ENCODE peak calls at places on chromosomes 7 and 10, in seven cellular contexts. One of them, this sample, is unnamed. For H3K4me1, the result is how much of the 10 kb centered on the place peaks cover.

GRCh38 chr7:152076324-152076821 is 50.9 kb downstream of the GALNT11 start:
- DNase-seq in HepG2: peak
- DNase-seq in vagina: no peak
- DNase-seq in HCT116: peak
- DNase-seq in testis: peak
- DNase-seq in A549: peak
- DNase-seq in tibial nerve: no peak
- DNase-seq in this sample: no peak

GRCh38 chr10:87551324-87551723 is 46.6 kb downstream of the MINPP1 start:
- DNase-seq in HepG2: no peak
- DNase-seq in testis: no peak
- DNase-seq in vagina: no peak
- DNase-seq in A549: no peak
- DNase-seq in HCT116: no peak
- DNase-seq in tibial nerve: no peak
- DNase-seq in this sample: no peak

GRCh38 chr10:84424731-84425165 is 96.4 kb downstream of the CCSER2 start:
- DNase-seq in testis: peak
- DNase-seq in A549: no peak
- DNase-seq in HCT116: peak
- DNase-seq in HepG2: peak
- DNase-seq in vagina: no peak
- DNase-seq in tibial nerve: peak
- DNase-seq in this sample: peak

GRCh38 chr10:5888843-5889623 is 660 bp downstream of the ANKRD16 start:
- DNase-seq in tibial nerve: no peak
- DNase-seq in HCT116: no peak
- DNase-seq in HepG2: peak
- DNase-seq in vagina: no peak
- DNase-seq in testis: peak
- DNase-seq in A549: no peak
- DNase-seq in this sample: peak

GRCh38 chr10:77247076-77247561 is 390.5 kb downstream of the KCNMA1 start:
- DNase-seq in A549: no peak
- DNase-seq in testis: no peak
- DNase-seq in HepG2: peak
- DNase-seq in HCT116: no peak
- DNase-seq in vagina: no peak
- DNase-seq in tibial nerve: no peak
- DNase-seq in this sample: no peak

GRCh38 chr10:85926986-85927385 is 439.6 kb downstream of the GRID1 start:
- DNase-seq in testis: no peak
- DNase-seq in vagina: peak
- DNase-seq in tibial nerve: no peak
- DNase-seq in A549: no peak
- DNase-seq in HepG2: no peak
- DNase-seq in HCT116: no peak
- DNase-seq in this sample: no peak

GRCh38 chr10:94279835-94280709 is 82.7 kb downstream of the NOC3L start:
- DNase-seq in HCT116: peak
- DNase-seq in HepG2: peak
- DNase-seq in vagina: no peak
- DNase-seq in testis: peak
- DNase-seq in tibial nerve: no peak
- DNase-seq in A549: peak
- DNase-seq in this sample: no peak

GRCh38 chr10:28988980-28989379 is 299.9 kb upstream of the LYZL1 start:
- DNase-seq in HCT116: no peak
- DNase-seq in HepG2: no peak
- DNase-seq in A549: no peak
- DNase-seq in vagina: no peak
- DNase-seq in testis: no peak
- DNase-seq in tibial nerve: no peak
- DNase-seq in this sample: no peak

GRCh38 chr7:2751086-2751485 is 63.1 kb downstream of the AMZ1 start:
- DNase-seq in HCT116: no peak
- DNase-seq in A549: no peak
- DNase-seq in vagina: no peak
- DNase-seq in tibial nerve: no peak
- DNase-seq in testis: no peak
- DNase-seq in HepG2: no peak
- DNase-seq in this sample: no peak

DNA sequence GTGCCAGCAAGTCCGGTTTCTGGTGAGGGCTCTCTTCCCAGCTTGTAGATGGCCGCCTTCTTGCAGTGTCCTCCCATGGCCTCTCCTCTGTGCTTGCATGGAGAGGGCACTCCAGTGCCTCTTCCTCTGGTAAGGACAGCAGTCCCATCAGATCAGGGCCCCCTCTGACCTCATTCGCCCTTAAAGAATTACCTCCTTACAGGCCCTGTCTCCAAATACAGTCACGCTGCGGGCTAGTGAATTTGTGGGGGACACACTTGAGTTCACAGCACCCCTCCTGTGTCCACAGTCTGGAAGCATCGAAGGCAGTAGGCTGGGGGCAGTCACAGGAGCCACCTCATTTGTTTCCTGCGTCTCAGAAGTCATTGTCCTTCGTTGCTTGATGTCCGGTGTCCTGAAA is 54.6 kb downstream of the LHPP start:
- DNase-seq in HCT116: no peak
- DNase-seq in HepG2: no peak
- DNase-seq in A549: no peak
- DNase-seq in testis: no peak
- DNase-seq in tibial nerve: no peak
- DNase-seq in vagina: no peak
- DNase-seq in this sample: no peak
- TF ChIP-seq POLR2A in HCT116: no peak
- TF ChIP-seq POLR2A in HepG2: no peak
- TF ChIP-seq POLR2A in A549: no peak
- TF ChIP-seq POLR2A in testis: no peak
- TF ChIP-seq POLR2A in tibial nerve: no peak
- TF ChIP-seq POLR2A in vagina: no peak
- TF ChIP-seq POLR2A in this sample: no peak

GRCh38 chr7:141737118-141737835 is 881 bp upstream of the SSBP1 start:
- DNase-seq in testis: peak
- DNase-seq in HepG2: peak
- DNase-seq in HCT116: no peak
- DNase-seq in vagina: no peak
- DNase-seq in tibial nerve: no peak
- DNase-seq in A549: no peak
- DNase-seq in this sample: no peak

GRCh38 chr7:141739250-141739649 is 1.1 kb downstream of the SSBP1 start:
- DNase-seq in vagina: no peak
- DNase-seq in HCT116: no peak
- DNase-seq in HepG2: no peak
- DNase-seq in testis: no peak
- DNase-seq in A549: no peak
- DNase-seq in tibial nerve: no peak
- DNase-seq in this sample: no peak

GRCh38 chr7:141742229-141742628 is 4.1 kb downstream of the SSBP1 start:
- DNase-seq in vagina: no peak
- DNase-seq in testis: no peak
- DNase-seq in HCT116: no peak
- DNase-seq in A549: no peak
- DNase-seq in tibial nerve: no peak
- DNase-seq in HepG2: no peak
- DNase-seq in this sample: no peak

GRCh38 chr7:141737836-141738591 is at the start of gene SSBP1:
- DNase-seq in vagina: peak
- DNase-seq in tibial nerve: peak
- DNase-seq in HepG2: peak
- DNase-seq in HCT116: peak
- DNase-seq in testis: peak
- DNase-seq in A549: peak
- DNase-seq in this sample: peak

DNA sequence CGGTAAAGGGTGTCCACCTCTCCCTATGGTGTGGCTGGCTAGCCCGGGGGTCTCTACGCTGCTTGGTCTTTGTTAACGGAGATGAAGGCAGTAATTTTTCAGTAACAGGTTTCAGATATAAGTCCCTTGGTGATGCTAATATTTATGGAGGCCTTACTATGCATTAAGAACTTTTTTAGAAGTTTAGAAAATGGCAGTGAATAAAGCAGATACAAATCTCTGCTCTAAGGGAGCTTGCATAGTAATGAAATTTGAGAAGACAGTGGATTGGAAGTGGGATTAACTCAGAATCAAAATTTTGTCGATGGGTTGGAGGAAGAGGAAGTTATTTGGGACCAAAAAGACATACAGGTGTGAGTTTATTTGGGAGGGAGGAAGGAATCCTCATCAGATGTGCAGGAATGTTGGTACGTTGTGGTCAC is 445 bp downstream of the SSBP1 start:
- DNase-seq in HepG2: no peak
- DNase-seq in A549: no peak
- DNase-seq in testis: no peak
- DNase-seq in vagina: no peak
- DNase-seq in tibial nerve: no peak
- DNase-seq in HCT116: no peak
- DNase-seq in this sample: no peak
- TF ChIP-seq CTCF in HepG2: no peak
- TF ChIP-seq CTCF in A549: no peak
- TF ChIP-seq CTCF in testis: no peak
- TF ChIP-seq CTCF in vagina: no peak
- TF ChIP-seq CTCF in tibial nerve: no peak
- TF ChIP-seq CTCF in HCT116: peak
- TF ChIP-seq CTCF in this sample: no peak

DNA sequence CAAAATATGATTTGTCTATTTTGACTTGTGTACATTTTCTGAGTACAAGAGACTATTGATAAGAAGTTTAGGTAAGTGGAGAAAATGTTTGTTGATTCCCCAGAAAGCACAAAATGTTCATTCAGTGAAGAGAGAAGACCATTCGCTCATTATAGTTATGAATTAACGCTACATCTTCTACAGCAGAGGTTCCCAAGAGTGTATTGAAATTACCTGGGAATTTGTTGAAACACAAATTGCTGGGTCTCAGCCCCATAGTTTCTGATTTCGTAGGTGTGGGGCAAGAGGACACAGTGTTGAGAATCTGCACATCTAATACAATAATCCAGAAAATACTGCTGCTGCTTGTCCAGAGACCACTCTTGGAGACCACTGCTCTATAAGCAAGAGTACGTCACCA is 24.2 kb downstream of the JAZF1 start:
- DNase-seq in testis: no peak
- DNase-seq in HCT116: no peak
- DNase-seq in tibial nerve: no peak
- DNase-seq in vagina: no peak
- DNase-seq in HepG2: no peak
- DNase-seq in A549: no peak
- DNase-seq in this sample: no peak
- H3K4me1 ChIP-seq in testis: under half
- H3K4me1 ChIP-seq in HCT116: under half
- H3K4me1 ChIP-seq in tibial nerve: under half
- H3K4me1 ChIP-seq in vagina: half or more
- H3K4me1 ChIP-seq in HepG2: under half
- H3K4me1 ChIP-seq in A549: under half
- H3K4me1 ChIP-seq in this sample: under half

GRCh38 chr7:74269757-74270277 is 15.6 kb upstream of the RFC2 start:
- DNase-seq in HCT116: peak
- DNase-seq in HepG2: peak
- DNase-seq in vagina: no peak
- DNase-seq in A549: peak
- DNase-seq in testis: peak
- DNase-seq in tibial nerve: no peak
- DNase-seq in this sample: peak
- TF ChIP-seq POLR2A in HCT116: no peak
- TF ChIP-seq POLR2A in HepG2: no peak
- TF ChIP-seq POLR2A in vagina: no peak
- TF ChIP-seq POLR2A in A549: no peak
- TF ChIP-seq POLR2A in testis: no peak
- TF ChIP-seq POLR2A in tibial nerve: no peak
- TF ChIP-seq POLR2A in this sample: no peak